ENCODE peak calls at places on chromosomes 11 and 22, in nine cellular contexts. Z is BJ, U is psoas muscle, Y is WERI-Rb-1, S is AG10803, R is spleen, L is hepatocyte, I is right atrium auricular region, M is bronchial epithelial cell. Q is an unnamed sample.

GRCh38 chr22:17366830-17367229 is 2.4 kb upstream of the CECR2 start:
- DNase-seq in U (peak; percentile 75), I (no peak), Y (peak; percentile 35), S (no peak), R (peak; percentile 81), L (peak; percentile 72), Z (no peak), M (no peak), Q (no peak)

GRCh38 chr11:60860943-60861342 is 5.2 kb upstream of the PTGDR2 start:
- DNase-seq in U (peak; percentile 26), Z (no peak), M (no peak), I (no peak), S (no peak), R (peak; percentile 42), L (no peak), Y (no peak), Q (no peak)

GRCh38 chr11:34235591-34236071 is 122.2 kb downstream of the ABTB2 start:
- DNase-seq in L (no peak), S (no peak), Z (no peak), R (peak; percentile 65), M (no peak), I (no peak), U (no peak), Y (peak; percentile 67), Q (no peak)

GRCh38 chr11:82326853-82327252 is 406.8 kb downstream of the FAM181B start:
- DNase-seq in R (no peak), U (no peak), M (no peak), L (no peak), Z (no peak), S (no peak), I (no peak), Y (no peak), Q (no peak)

GRCh38 chr11:61912530-61912898 is 4.9 kb downstream of the RAB3IL1 start:
- DNase-seq in Z (no peak), L (no peak), U (no peak), I (no peak), R (peak; percentile 85), Y (no peak), S (no peak), M (no peak), Q (no peak)

GRCh38 chr11:69012092-69013008 is 696 bp downstream of the MRGPRF start:
- DNase-seq in R (peak; percentile 52), I (no peak), U (peak; percentile 69), Y (no peak), S (peak; percentile 64), L (no peak), Z (no peak), M (no peak), Q (no peak)

GRCh38 chr11:96361778-96362177 is 18.8 kb upstream of the MAML2 start:
- DNase-seq in M (no peak), S (no peak), Y (no peak), L (no peak), R (no peak), U (no peak), Z (no peak), I (no peak), Q (no peak)

GRCh38 chr11:123054301-123055065 is 7.5 kb downstream of the HSPA8 start:
- DNase-seq in M (peak; percentile 66), S (peak; percentile 67), U (no peak), Y (peak; percentile 23), R (no peak), Z (no peak), I (no peak), L (peak; percentile 88), Q (no peak)

GRCh38 chr11:45320366-45320765 is 34.2 kb upstream of the SYT13 start:
- DNase-seq in L (no peak), R (no peak), U (no peak), Y (no peak), Z (no peak), I (peak; percentile 21), M (no peak), S (no peak), Q (no peak)

GRCh38 chr22:44335903-44336803 is 23.4 kb upstream of the SHISAL1 start:
- DNase-seq in S (no peak), Z (no peak), R (no peak), Y (peak; percentile 68), U (no peak), M (peak; percentile 20), L (no peak), I (no peak), Q (no peak)

DNA sequence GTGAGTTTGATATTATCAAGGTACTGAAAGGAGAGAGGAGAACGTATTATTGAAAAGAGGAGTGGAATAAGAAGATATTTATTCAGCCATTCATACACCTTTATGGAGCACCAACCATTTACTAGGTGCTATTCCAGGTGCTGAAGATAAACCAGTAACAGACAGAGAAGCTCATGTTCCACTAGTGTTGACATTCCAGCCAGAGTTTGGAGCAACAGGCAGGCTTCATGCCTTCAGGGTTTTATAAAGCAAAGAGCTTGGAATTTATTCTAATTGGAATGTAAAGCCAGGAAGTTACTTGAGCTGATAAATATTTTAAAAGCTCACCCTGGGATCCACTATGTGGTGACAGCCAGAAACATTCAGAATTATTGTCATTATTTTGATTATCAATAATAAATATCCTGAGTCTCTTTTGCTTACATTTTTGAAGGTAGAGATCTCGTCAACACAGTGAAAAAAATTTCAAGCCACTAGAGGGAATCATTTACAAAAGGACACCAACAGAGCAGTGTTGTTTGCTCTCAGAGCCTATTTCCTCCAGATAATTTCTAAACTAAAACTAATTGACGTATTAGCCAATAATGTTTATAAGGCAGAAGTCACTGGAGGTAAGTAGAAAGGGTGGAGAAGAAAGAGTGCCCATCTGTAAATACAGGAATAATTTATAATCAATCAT is 172.0 kb downstream of the KCNA4 start:
- DNase-seq in Z (no peak), Y (no peak), M (peak; percentile 4), S (no peak), I (no peak), U (no peak), R (no peak), L (no peak), Q (no peak)
- TF ChIP-seq CTCF in Z (no peak), Y (no peak), M (no peak), S (no peak), I (no peak), U (no peak), R (no peak), L (peak; percentile 30), Q (no peak)

DNA sequence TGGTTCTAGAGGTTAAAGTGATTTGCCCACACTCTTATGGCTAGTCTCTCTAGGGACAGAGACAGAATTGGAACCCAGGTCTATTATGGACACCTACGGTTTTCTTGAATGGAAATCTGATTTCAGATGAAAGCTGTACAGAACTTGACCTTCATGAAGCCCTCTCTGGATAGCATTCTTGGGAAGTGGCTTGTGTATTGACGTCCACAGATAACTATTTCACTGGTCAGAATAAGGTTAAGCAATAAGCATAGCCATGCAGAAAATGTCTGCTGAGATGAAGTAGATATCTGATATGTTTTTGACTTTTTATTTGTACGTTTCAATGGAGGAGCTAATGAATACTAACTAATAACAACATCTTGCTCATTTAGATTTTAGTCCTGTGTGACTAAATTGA is 1.1 kb downstream of the TLCD5 start:
- DNase-seq in R (no peak), I (no peak), L (no peak), Y (no peak), M (no peak), S (peak; percentile 72), U (no peak), Z (no peak), Q (no peak)
- H3K4me3 ChIP-seq in R (peak overlapping the region; percentile 77), I (peak overlapping the region; percentile 78), L (peak overlapping the region; percentile 76), Y (peak overlapping the region; percentile 75), M (no peak overlapping the region), S (peak overlapping the region; percentile 62), U (peak overlapping the region; percentile 77), Z (peak overlapping the region; percentile 62), Q (no peak overlapping the region)

DNA sequence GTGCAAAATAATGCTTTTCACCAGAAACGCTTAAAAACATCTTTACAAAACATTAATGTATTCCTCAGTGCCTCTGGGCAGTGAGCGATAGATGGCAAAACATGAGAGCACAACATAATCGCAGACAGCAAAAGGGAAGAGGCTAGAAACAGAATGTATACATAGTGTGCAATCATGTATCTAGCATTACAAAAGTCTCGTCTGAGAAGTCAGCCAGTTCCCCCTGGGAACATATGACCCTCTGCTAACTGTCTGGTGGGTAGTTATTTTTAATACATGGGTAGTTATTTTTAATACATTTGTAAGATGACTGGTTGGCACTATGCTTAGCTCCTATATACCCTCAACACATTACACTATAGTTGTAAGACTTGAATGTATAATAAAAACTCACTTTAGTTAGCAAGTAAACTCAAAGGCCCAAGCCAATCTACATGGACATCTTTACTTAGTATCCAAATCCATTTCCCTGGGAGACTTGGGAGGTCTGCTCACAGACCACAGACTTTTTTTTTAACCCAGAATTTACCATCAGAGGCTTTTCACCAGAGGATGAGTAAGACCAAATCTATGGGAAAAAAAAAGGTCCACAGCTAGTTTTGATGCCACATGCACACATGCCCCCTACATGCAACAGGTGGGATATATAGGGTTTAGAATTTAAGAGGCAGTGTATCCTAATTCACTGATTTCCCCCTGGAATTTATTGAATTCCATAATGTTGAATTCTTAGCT is 71.7 kb downstream of the AMBRA1 start:
- DNase-seq in U (no peak), L (no peak), Z (no peak), M (no peak), Y (no peak), I (no peak), R (no peak), S (peak; percentile 41), Q (no peak)
- TF ChIP-seq CTCF in U (no peak), L (peak; percentile 22), Z (peak; percentile 22), M (no peak), Y (peak; percentile 12), I (no peak), R (no peak), S (peak; percentile 38), Q (peak; percentile 26)

GRCh38 chr11:558503-558902 is 2.0 kb downstream of the LMNTD2 start:
- DNase-seq in R (peak; percentile 77), U (no peak), S (no peak), Y (no peak), M (no peak), Z (no peak), L (no peak), I (no peak), Q (no peak)

GRCh38 chr11:559020-559620 is 1.4 kb downstream of the LMNTD2 start:
- DNase-seq in Z (no peak), R (peak; percentile 79), S (no peak), Y (no peak), M (no peak), L (no peak), I (no peak), U (no peak), Q (no peak)

GRCh38 chr11:561148-562003 is 606 bp downstream of the RASSF7 start:
- DNase-seq in Z (no peak), I (no peak), S (peak; percentile 39), L (peak; percentile 90), Y (no peak), U (no peak), R (no peak), M (peak; percentile 57), Q (no peak)

GRCh38 chr11:560305-561147 is at the start of the genes LMNTD2 and RASSF7:
- DNase-seq in R (peak; percentile 95), I (peak; percentile 90), M (peak; percentile 64), Z (no peak), S (peak; percentile 66), U (peak; percentile 94), Y (peak; percentile 95), L (peak; percentile 98), Q (peak; percentile 53)

DNA sequence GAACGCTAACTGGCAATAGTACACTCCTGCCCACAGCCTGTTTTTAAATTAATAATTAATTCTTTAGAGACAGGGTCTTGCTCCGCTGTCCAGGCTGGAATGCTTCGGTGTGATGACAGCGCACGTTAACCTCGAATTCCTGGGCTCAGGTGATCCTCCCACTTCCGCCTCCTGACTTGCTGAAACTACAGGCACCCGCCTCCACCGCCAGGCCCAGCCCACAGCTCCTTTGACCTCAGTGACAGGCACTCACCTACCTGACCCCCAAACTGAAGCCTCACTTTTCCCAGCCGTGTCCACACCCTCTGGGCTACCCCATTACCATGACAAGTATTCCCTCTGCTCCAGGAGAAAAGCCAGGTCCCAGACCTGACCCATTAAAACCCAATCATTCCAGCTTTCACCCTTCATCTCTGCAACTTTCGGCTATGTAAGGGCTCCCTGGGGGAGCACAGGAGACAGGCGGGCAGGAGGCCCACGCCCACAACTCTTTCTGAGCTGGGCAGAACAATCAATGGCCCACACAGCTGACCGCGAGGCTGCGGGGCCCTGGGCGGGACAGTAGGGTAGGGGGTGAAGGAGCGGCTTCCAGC is 730 bp downstream of the LMNTD2 start:
- DNase-seq in U (no peak), L (no peak), M (no peak), S (no peak), Z (no peak), Y (no peak), R (peak; percentile 76), I (no peak), Q (no peak)
- H3K4me3 ChIP-seq in U (peak overlapping the region; percentile 82), L (no peak overlapping the region), M (peak overlapping the region; percentile 46), S (no peak overlapping the region), Z (peak overlapping the region; percentile 67), Y (peak overlapping the region; percentile 48), R (peak overlapping the region; percentile 99), I (peak overlapping the region; percentile 56), Q (peak overlapping the region; percentile 77)